ENCODE peak calls at places on chromosomes 11 and 22, in six cellular contexts. One of them, this sample, is unnamed.

GRCh38 chr11:67268036-67268683 is 1.9 kb downstream of the GRK2 start:
- DNase-seq in body of pancreas: no peak
- DNase-seq in aorta: peak; percentile 51
- DNase-seq in upper lobe of right lung: peak; percentile 67
- DNase-seq in fibroblast of lung: no peak
- DNase-seq in Peyer's patch: peak; percentile 76
- DNase-seq in this sample: peak; percentile 42

GRCh38 chr11:116506446-116506845 is 266.3 kb downstream of the BUD13 start:
- DNase-seq in body of pancreas: no peak
- DNase-seq in aorta: no peak
- DNase-seq in upper lobe of right lung: no peak
- DNase-seq in fibroblast of lung: no peak
- DNase-seq in Peyer's patch: no peak
- DNase-seq in this sample: no peak

GRCh38 chr22:27456696-27457503 is 344.7 kb downstream of the MN1 start:
- DNase-seq in body of pancreas: no peak
- DNase-seq in aorta: no peak
- DNase-seq in upper lobe of right lung: no peak
- DNase-seq in fibroblast of lung: peak; percentile 71
- DNase-seq in Peyer's patch: no peak
- DNase-seq in this sample: no peak

GRCh38 chr11:29260939-29261705 is 755.7 kb downstream of the KCNA4 start:
- DNase-seq in body of pancreas: no peak
- DNase-seq in aorta: no peak
- DNase-seq in upper lobe of right lung: no peak
- DNase-seq in fibroblast of lung: peak; percentile 3
- DNase-seq in Peyer's patch: no peak
- DNase-seq in this sample: no peak

GRCh38 chr22:17268501-17269223 is 49.4 kb upstream of the ADA2 start:
- DNase-seq in body of pancreas: no peak
- DNase-seq in aorta: peak; percentile 50
- DNase-seq in upper lobe of right lung: no peak
- DNase-seq in fibroblast of lung: no peak
- DNase-seq in Peyer's patch: no peak
- DNase-seq in this sample: no peak

GRCh38 chr22:45553333-45554039 is 50.8 kb downstream of the FBLN1 start:
- DNase-seq in body of pancreas: peak; percentile 72
- DNase-seq in aorta: peak; percentile 96
- DNase-seq in upper lobe of right lung: peak; percentile 84
- DNase-seq in fibroblast of lung: peak; percentile 97
- DNase-seq in Peyer's patch: no peak
- DNase-seq in this sample: no peak

GRCh38 chr11:72890881-72891280 is 76.7 kb downstream of the ATG16L2 start:
- DNase-seq in body of pancreas: no peak
- DNase-seq in aorta: no peak
- DNase-seq in upper lobe of right lung: no peak
- DNase-seq in fibroblast of lung: no peak
- DNase-seq in Peyer's patch: no peak
- DNase-seq in this sample: no peak

GRCh38 chr11:116107229-116107628 is 603.0 kb upstream of the CADM1 start:
- DNase-seq in body of pancreas: no peak
- DNase-seq in aorta: no peak
- DNase-seq in upper lobe of right lung: no peak
- DNase-seq in fibroblast of lung: no peak
- DNase-seq in Peyer's patch: no peak
- DNase-seq in this sample: no peak

GRCh38 chr22:48628891-48629559 is 1198.6 kb downstream of the BRD1 start:
- DNase-seq in body of pancreas: no peak
- DNase-seq in aorta: no peak
- DNase-seq in upper lobe of right lung: no peak
- DNase-seq in fibroblast of lung: no peak
- DNase-seq in Peyer's patch: no peak
- DNase-seq in this sample: no peak

GRCh38 chr11:133406493-133406892 is 125.8 kb downstream of the OPCML start:
- DNase-seq in body of pancreas: no peak
- DNase-seq in aorta: no peak
- DNase-seq in upper lobe of right lung: no peak
- DNase-seq in fibroblast of lung: no peak
- DNase-seq in Peyer's patch: no peak
- DNase-seq in this sample: no peak

GRCh38 chr22:33921576-33922181 is 1.4 kb upstream of the LARGE1 start:
- DNase-seq in body of pancreas: peak; percentile 56
- DNase-seq in aorta: peak; percentile 89
- DNase-seq in upper lobe of right lung: peak; percentile 77
- DNase-seq in fibroblast of lung: peak; percentile 61
- DNase-seq in Peyer's patch: peak; percentile 46
- DNase-seq in this sample: peak; percentile 50

GRCh38 chr11:130999992-131000770 is 83.9 kb upstream of the SNX19 start:
- DNase-seq in body of pancreas: no peak
- DNase-seq in aorta: no peak
- DNase-seq in upper lobe of right lung: no peak
- DNase-seq in fibroblast of lung: peak; percentile 97
- DNase-seq in Peyer's patch: no peak
- DNase-seq in this sample: no peak

GRCh38 chr22:27512283-27512761 is 289.2 kb downstream of the MN1 start:
- DNase-seq in body of pancreas: peak; percentile 79
- DNase-seq in aorta: peak; percentile 94
- DNase-seq in upper lobe of right lung: no peak
- DNase-seq in fibroblast of lung: peak; percentile 92
- DNase-seq in Peyer's patch: peak; percentile 19
- DNase-seq in this sample: no peak

GRCh38 chr11:122140535-122140934 is 24.5 kb upstream of the BLID start:
- DNase-seq in body of pancreas: no peak
- DNase-seq in aorta: no peak
- DNase-seq in upper lobe of right lung: no peak
- DNase-seq in fibroblast of lung: peak; percentile 68
- DNase-seq in Peyer's patch: no peak
- DNase-seq in this sample: no peak

GRCh38 chr22:38451404-38451803 is 3.6 kb downstream of the KCNJ4 start:
- DNase-seq in body of pancreas: no peak
- DNase-seq in aorta: no peak
- DNase-seq in upper lobe of right lung: no peak
- DNase-seq in fibroblast of lung: no peak
- DNase-seq in Peyer's patch: no peak
- DNase-seq in this sample: no peak

GRCh38 chr22:37308385-37309200 is 26.3 kb downstream of the CYTH4 start:
- DNase-seq in body of pancreas: no peak
- DNase-seq in aorta: no peak
- DNase-seq in upper lobe of right lung: no peak
- DNase-seq in fibroblast of lung: no peak
- DNase-seq in Peyer's patch: no peak
- DNase-seq in this sample: no peak

GRCh38 chr22:37020192-37020479 is 594 bp downstream of the MPST start:
- DNase-seq in body of pancreas: peak; percentile 61
- DNase-seq in aorta: peak; percentile 69
- DNase-seq in upper lobe of right lung: no peak
- DNase-seq in fibroblast of lung: peak; percentile 62
- DNase-seq in Peyer's patch: peak; percentile 34
- DNase-seq in this sample: no peak

GRCh38 chr11:120400564-120401364 is 64.6 kb downstream of the ARHGEF12 start:
- DNase-seq in body of pancreas: no peak
- DNase-seq in aorta: no peak
- DNase-seq in upper lobe of right lung: no peak
- DNase-seq in fibroblast of lung: peak; percentile 99
- DNase-seq in Peyer's patch: no peak
- DNase-seq in this sample: no peak

GRCh38 chr22:41038732-41039131 is 53.7 kb upstream of the EP300 start:
- DNase-seq in body of pancreas: no peak
- DNase-seq in aorta: peak; percentile 22
- DNase-seq in upper lobe of right lung: no peak
- DNase-seq in fibroblast of lung: no peak
- DNase-seq in Peyer's patch: no peak
- DNase-seq in this sample: no peak

GRCh38 chr11:43458486-43458885 is 99.8 kb downstream of the TTC17 start:
- DNase-seq in body of pancreas: no peak
- DNase-seq in aorta: no peak
- DNase-seq in upper lobe of right lung: no peak
- DNase-seq in fibroblast of lung: no peak
- DNase-seq in Peyer's patch: no peak
- DNase-seq in this sample: no peak

GRCh38 chr22:49724893-49725489 is 102.7 kb downstream of the BRD1 start:
- DNase-seq in body of pancreas: peak; percentile 61
- DNase-seq in aorta: no peak
- DNase-seq in upper lobe of right lung: peak; percentile 79
- DNase-seq in fibroblast of lung: peak; percentile 12
- DNase-seq in Peyer's patch: peak; percentile 30
- DNase-seq in this sample: peak; percentile 83

GRCh38 chr11:63882555-63883242 is 34.3 kb downstream of the RCOR2 start:
- DNase-seq in body of pancreas: no peak
- DNase-seq in aorta: peak; percentile 76
- DNase-seq in upper lobe of right lung: no peak
- DNase-seq in fibroblast of lung: no peak
- DNase-seq in Peyer's patch: no peak
- DNase-seq in this sample: peak; percentile 65
- H3K4me1 ChIP-seq in body of pancreas: peaks cover 54% of the 10 kb centered on the region
- H3K4me1 ChIP-seq in aorta: no peaks in the 10 kb centered on the region
- H3K4me1 ChIP-seq in upper lobe of right lung: peaks cover 36% of the 10 kb centered on the region
- H3K4me1 ChIP-seq in fibroblast of lung: peaks cover 19% of the 10 kb centered on the region
- H3K4me1 ChIP-seq in Peyer's patch: peaks cover 41% of the 10 kb centered on the region
- H3K4me1 ChIP-seq in this sample: peaks cover 27% of the 10 kb centered on the region

DNA sequence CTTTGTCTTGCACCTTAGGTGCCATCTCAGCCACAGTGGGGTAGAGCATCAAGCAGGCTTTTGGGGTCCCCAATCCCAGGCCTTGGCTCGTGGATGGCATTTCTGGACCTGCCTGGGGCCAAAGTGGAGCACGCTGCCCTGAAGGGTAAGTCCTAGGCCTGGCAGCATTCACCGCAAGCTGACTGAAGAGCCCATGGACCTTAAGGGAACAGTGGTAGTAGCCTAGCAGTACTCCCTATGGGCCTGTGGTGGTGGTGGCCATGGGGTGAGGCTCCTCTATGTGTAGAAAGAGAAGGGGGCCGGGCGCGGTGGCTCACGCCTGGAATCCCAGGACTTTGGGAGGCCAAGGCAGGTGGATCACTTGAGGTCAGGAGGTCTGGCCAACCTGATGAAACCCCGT is 36.9 kb downstream of the PIWIL3 start:
- DNase-seq in body of pancreas: no peak
- DNase-seq in aorta: no peak
- DNase-seq in upper lobe of right lung: no peak
- DNase-seq in fibroblast of lung: no peak
- DNase-seq in Peyer's patch: no peak
- DNase-seq in this sample: no peak
- H3K27ac ChIP-seq in body of pancreas: no peak overlapping the region
- H3K27ac ChIP-seq in aorta: no peak overlapping the region
- H3K27ac ChIP-seq in upper lobe of right lung: no peak overlapping the region
- H3K27ac ChIP-seq in fibroblast of lung: no peak overlapping the region
- H3K27ac ChIP-seq in Peyer's patch: no peak overlapping the region
- H3K27ac ChIP-seq in this sample: no peak overlapping the region

GRCh38 chr11:117927926-117928325 is 1.3 kb downstream of the TMPRSS13 start:
- DNase-seq in body of pancreas: no peak
- DNase-seq in aorta: peak; percentile 22
- DNase-seq in upper lobe of right lung: no peak
- DNase-seq in fibroblast of lung: no peak
- DNase-seq in Peyer's patch: no peak
- DNase-seq in this sample: peak; percentile 17
- H3K4me3 ChIP-seq in body of pancreas: no peak overlapping the region
- H3K4me3 ChIP-seq in aorta: no peak overlapping the region
- H3K4me3 ChIP-seq in upper lobe of right lung: no peak overlapping the region
- H3K4me3 ChIP-seq in fibroblast of lung: no peak overlapping the region
- H3K4me3 ChIP-seq in Peyer's patch: no peak overlapping the region
- H3K4me3 ChIP-seq in this sample: no peak overlapping the region

GRCh38 chr11:31366795-31367194 is 2.7 kb downstream of the DCDC1 start:
- DNase-seq in body of pancreas: no peak
- DNase-seq in aorta: no peak
- DNase-seq in upper lobe of right lung: no peak
- DNase-seq in fibroblast of lung: no peak
- DNase-seq in Peyer's patch: no peak
- DNase-seq in this sample: no peak

DNA sequence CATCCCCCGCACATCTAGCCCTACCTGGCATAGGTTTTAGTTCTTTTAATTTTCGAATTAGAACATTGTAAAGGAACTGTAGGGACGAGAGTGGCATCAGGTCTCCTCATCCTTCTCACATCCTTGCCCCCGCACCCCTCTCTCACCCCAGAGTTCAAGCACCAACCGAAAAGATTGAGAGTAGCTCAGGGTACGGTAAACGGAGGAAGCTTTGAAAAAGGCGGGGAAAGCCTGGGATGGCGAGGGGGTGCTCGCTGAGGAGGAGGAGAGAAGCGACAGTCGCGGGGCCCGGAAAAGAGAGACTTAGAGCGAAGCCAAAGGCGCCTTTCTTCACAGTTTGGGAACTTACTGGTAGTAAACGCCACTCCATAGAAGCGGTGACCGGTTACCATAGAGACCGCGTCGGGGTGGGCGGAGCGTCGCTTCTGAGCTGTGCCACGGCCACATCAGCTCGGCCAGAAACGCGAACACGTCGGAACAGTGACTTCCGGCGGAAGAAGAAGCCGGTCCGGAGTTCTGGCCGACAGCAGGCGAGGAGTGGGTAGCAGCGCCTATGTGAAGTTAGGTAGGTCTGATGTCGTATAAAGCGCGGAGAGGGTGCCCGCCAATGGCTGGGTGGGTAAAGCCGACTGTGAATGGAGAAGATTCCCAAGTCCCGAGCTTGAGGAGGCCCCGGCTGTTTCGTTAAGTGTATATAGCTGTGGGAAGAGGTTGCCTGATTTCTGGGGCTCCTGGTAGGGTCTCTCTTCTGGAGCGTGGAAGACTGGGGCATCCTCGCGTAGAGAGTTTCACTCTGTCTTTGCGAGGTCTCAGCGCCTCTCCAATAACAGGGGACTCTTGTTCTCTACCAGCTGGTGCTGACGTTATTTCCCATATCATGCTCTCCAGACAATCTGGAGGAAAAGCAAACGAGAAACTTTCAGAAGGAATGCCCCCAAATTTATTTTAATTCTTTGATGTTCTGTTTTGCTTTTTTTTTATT is at the start of the genes DCDC1 and DNAJC24:
- DNase-seq in body of pancreas: peak; percentile 96
- DNase-seq in aorta: peak; percentile 97
- DNase-seq in upper lobe of right lung: peak; percentile 96
- DNase-seq in fibroblast of lung: peak; percentile 93
- DNase-seq in Peyer's patch: peak; percentile 89
- DNase-seq in this sample: peak; percentile 94
- H3K4me1 ChIP-seq in body of pancreas: peaks cover 14% of the 10 kb centered on the region
- H3K4me1 ChIP-seq in aorta: no peaks in the 10 kb centered on the region
- H3K4me1 ChIP-seq in upper lobe of right lung: peaks cover 14% of the 10 kb centered on the region
- H3K4me1 ChIP-seq in fibroblast of lung: no peaks in the 10 kb centered on the region
- H3K4me1 ChIP-seq in Peyer's patch: peaks cover 6% of the 10 kb centered on the region
- H3K4me1 ChIP-seq in this sample: peaks cover 7% of the 10 kb centered on the region

DNA sequence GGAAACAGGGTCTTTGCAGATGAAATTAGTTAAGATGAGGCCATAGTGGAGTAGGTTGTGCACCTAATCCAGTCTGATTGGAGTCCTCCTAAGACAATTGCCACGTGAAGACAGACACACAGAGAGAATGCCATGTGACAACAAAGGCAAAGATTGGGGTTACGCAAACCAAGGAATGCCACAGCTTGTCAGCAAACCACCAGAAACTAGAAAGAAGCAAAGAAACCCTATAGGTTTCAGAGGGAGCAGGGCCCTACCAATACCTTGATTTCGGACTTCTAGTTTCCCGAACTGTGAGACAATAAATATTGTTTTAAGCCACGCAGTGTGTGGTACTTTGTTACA is 8.2 kb upstream of the LAYN start:
- DNase-seq in body of pancreas: no peak
- DNase-seq in aorta: no peak
- DNase-seq in upper lobe of right lung: no peak
- DNase-seq in fibroblast of lung: no peak
- DNase-seq in Peyer's patch: no peak
- DNase-seq in this sample: no peak
- H3K27ac ChIP-seq in body of pancreas: no peak overlapping the region
- H3K27ac ChIP-seq in aorta: no peak overlapping the region
- H3K27ac ChIP-seq in upper lobe of right lung: no peak overlapping the region
- H3K27ac ChIP-seq in fibroblast of lung: no peak overlapping the region
- H3K27ac ChIP-seq in Peyer's patch: no peak overlapping the region
- H3K27ac ChIP-seq in this sample: no peak overlapping the region

GRCh38 chr11:35619754-35620640 is 1.7 kb downstream of the FJX1 start:
- DNase-seq in body of pancreas: peak; percentile 19
- DNase-seq in aorta: peak; percentile 77
- DNase-seq in upper lobe of right lung: no peak
- DNase-seq in fibroblast of lung: peak; percentile 25
- DNase-seq in Peyer's patch: no peak
- DNase-seq in this sample: peak; percentile 75
- H3K4me3 ChIP-seq in body of pancreas: no peak overlapping the region
- H3K4me3 ChIP-seq in aorta: no peak overlapping the region
- H3K4me3 ChIP-seq in upper lobe of right lung: peak overlapping the region; percentile 59
- H3K4me3 ChIP-seq in fibroblast of lung: peak overlapping the region; percentile 47
- H3K4me3 ChIP-seq in Peyer's patch: peak overlapping the region; percentile 58
- H3K4me3 ChIP-seq in this sample: peak overlapping the region; percentile 53

This sample was measured in left lung.